ENCODE peak calls at places on chromosomes 13 and 19, in nine cellular contexts. G is right cardiac atrium, M is body of pancreas, T is BE2C, R is EL, N is KBM-7, V is iPS DF 19.7, P is fibroblast of mammary gland, L is uterus. K is an unnamed sample.

GRCh38 chr19:45087531-45087930 is 5.4 kb upstream of the PPP1R37 start:
- DNase-seq in L (no peak), V (no peak), R (no peak), P (no peak), M (no peak), N (peak; percentile 34), T (no peak), G (peak; percentile 57), K (no peak)

GRCh38 chr13:37602743-37603381 is 4.3 kb upstream of the POSTN start:
- DNase-seq in P (peak; percentile 60), T (no peak), M (no peak), N (peak; percentile 5), R (peak; percentile 31), V (no peak), L (no peak), G (no peak), K (peak; percentile 61)

GRCh38 chr19:4567584-4568071 is 8.1 kb upstream of the SEMA6B start:
- DNase-seq in N (peak; percentile 70), M (peak; percentile 57), R (peak; percentile 53), L (no peak), G (peak; percentile 87), V (no peak), P (peak; percentile 60), T (peak; percentile 78), K (peak; percentile 65)

GRCh38 chr19:10288662-10289166 is 1.0 kb upstream of the ICAM5 start:
- DNase-seq in N (peak; percentile 87), M (no peak), R (peak; percentile 83), T (peak; percentile 48), V (no peak), G (no peak), L (no peak), P (peak; percentile 45), K (peak; percentile 80)

GRCh38 chr13:94345374-94346195 is 133.9 kb downstream of the DCT start:
- DNase-seq in G (no peak), V (no peak), T (no peak), L (no peak), P (peak; percentile 56), N (peak; percentile 46), M (no peak), R (peak; percentile 44), K (peak; percentile 65)

GRCh38 chr13:75635621-75636338 is at the start of gene LMO7:
- DNase-seq in G (peak; percentile 81), M (peak; percentile 57), L (peak; percentile 32), P (no peak), T (peak; percentile 46), N (peak; percentile 44), V (no peak), R (peak; percentile 78), K (peak; percentile 60)

GRCh38 chr19:32863301-32863700 is 6.3 kb downstream of the SLC7A9 start:
- DNase-seq in G (no peak), M (no peak), P (no peak), N (no peak), R (no peak), V (no peak), L (no peak), T (no peak), K (no peak)

GRCh38 chr19:46213156-46213555 is 16.4 kb upstream of the IGFL1 start:
- DNase-seq in M (no peak), T (peak; percentile 29), N (no peak), L (no peak), V (no peak), P (no peak), G (no peak), R (no peak), K (no peak)

GRCh38 chr13:98348476-98348875 is 171.4 kb upstream of the RNF113B start:
- DNase-seq in N (no peak), V (no peak), G (no peak), L (no peak), R (no peak), P (no peak), T (no peak), M (no peak), K (no peak)

GRCh38 chr13:98089246-98089645 is 53.6 kb upstream of the FARP1 start:
- DNase-seq in G (no peak), P (peak; percentile 30), M (no peak), N (no peak), T (no peak), R (peak; percentile 54), V (no peak), L (no peak), K (peak; percentile 18)

GRCh38 chr19:7781157-7781556 is 18.1 kb downstream of the CLEC4M start:
- DNase-seq in M (no peak), G (no peak), R (no peak), P (no peak), T (no peak), V (no peak), N (no peak), L (no peak), K (no peak)

GRCh38 chr19:41426116-41426841 is 895 bp downstream of the B3GNT8 start:
- DNase-seq in G (peak; percentile 61), N (no peak), L (no peak), M (no peak), R (no peak), P (no peak), V (no peak), T (no peak), K (no peak)

GRCh38 chr13:114004416-114005205 is 30.7 kb upstream of the C13orf46 start:
- DNase-seq in P (peak; percentile 38), T (peak; percentile 4), M (no peak), L (no peak), R (no peak), V (no peak), G (peak; percentile 86), N (no peak), K (peak; percentile 92)

GRCh38 chr13:40031031-40031430 is 375.6 kb downstream of the COG6 start:
- DNase-seq in L (no peak), T (no peak), V (no peak), R (peak; percentile 80), N (no peak), P (peak; percentile 86), M (no peak), G (no peak), K (peak; percentile 91)

GRCh38 chr13:40664100-40665060 is 2.1 kb downstream of the FOXO1 start:
- DNase-seq in R (peak; percentile 40), N (no peak), P (no peak), V (no peak), G (peak; percentile 94), M (peak; percentile 79), T (peak; percentile 13), L (peak; percentile 68), K (peak; percentile 61)

GRCh38 chr13:54226866-54227265 is 1198.3 kb downstream of the OLFM4 start:
- DNase-seq in V (no peak), T (no peak), G (no peak), L (no peak), P (no peak), M (no peak), R (no peak), N (no peak), K (no peak)

GRCh38 chr19:40178756-40179155 is 12.5 kb upstream of the MAP3K10 start:
- DNase-seq in G (no peak), M (no peak), N (no peak), P (no peak), V (no peak), L (no peak), T (no peak), R (no peak), K (no peak)

GRCh38 chr13:27481766-27482165 is 31.4 kb upstream of the MTIF3 start:
- DNase-seq in N (peak; percentile 41), P (peak; percentile 40), T (peak; percentile 74), V (peak; percentile 72), R (peak; percentile 36), L (peak; percentile 15), M (peak; percentile 49), G (peak; percentile 69), K (peak; percentile 63)

GRCh38 chr19:46495789-46496099 is at the start of gene PNMA8B:
- DNase-seq in N (no peak), L (no peak), P (no peak), R (no peak), T (peak; percentile 95), G (peak; percentile 93), M (peak; percentile 64), V (no peak), K (peak; percentile 65)

GRCh38 chr13:23445794-23446193 is 12.3 kb upstream of the SACS start:
- DNase-seq in P (no peak), R (no peak), T (no peak), G (no peak), M (no peak), L (no peak), N (no peak), V (no peak), K (no peak)

GRCh38 chr13:51559916-51560315 is 24.3 kb upstream of the WDFY2 start:
- DNase-seq in M (no peak), V (no peak), T (no peak), P (no peak), N (peak; percentile 85), L (no peak), R (no peak), G (no peak), K (no peak)

GRCh38 chr19:34480971-34481821 is at the start of gene WTIP:
- DNase-seq in L (peak; percentile 73), G (peak; percentile 93), M (peak; percentile 57), V (no peak), N (no peak), P (peak; percentile 75), T (no peak), R (peak; percentile 88), K (peak; percentile 91)

K was measured in choroid plexus epithelial cell.